ENCODE peak calls at places on chromosome X, in four cellular contexts. One of them, this sample, is unnamed.

GRCh38 chrX:2819345-2820130 is 9.2 kb upstream of the GYG2 start:
- DNase-seq in GM12878: no peak
- DNase-seq in HepG2: peak
- DNase-seq in HCT116: no peak
- DNase-seq in this sample: no peak

GRCh38 chrX:19030805-19031204 is 46.9 kb upstream of the PHKA2 start:
- DNase-seq in HepG2: no peak
- DNase-seq in HCT116: no peak
- DNase-seq in GM12878: no peak
- DNase-seq in this sample: no peak

GRCh38 chrX:40816906-40817305 is 81.6 kb upstream of the MED14 start:
- DNase-seq in HCT116: no peak
- DNase-seq in HepG2: no peak
- DNase-seq in GM12878: no peak
- DNase-seq in this sample: peak

GRCh38 chrX:45849261-45849660 is 648.6 kb upstream of the DIPK2B start:
- DNase-seq in GM12878: no peak
- DNase-seq in HCT116: peak
- DNase-seq in HepG2: peak
- DNase-seq in this sample: no peak

GRCh38 chrX:112800901-112801775 is 39.5 kb downstream of the AMOT start:
- DNase-seq in HepG2: no peak
- DNase-seq in GM12878: no peak
- DNase-seq in HCT116: no peak
- DNase-seq in this sample: no peak

GRCh38 chrX:41333744-41333993 is 293 bp upstream of the DDX3X start:
- DNase-seq in GM12878: peak
- DNase-seq in HCT116: peak
- DNase-seq in HepG2: peak
- DNase-seq in this sample: no peak

GRCh38 chrX:71107762-71108360 is 1.3 kb upstream of the CXorf65 start:
- DNase-seq in HCT116: no peak
- DNase-seq in HepG2: no peak
- DNase-seq in GM12878: no peak
- DNase-seq in this sample: no peak

GRCh38 chrX:21856504-21856903 is 717 bp downstream of the YY2 start:
- DNase-seq in HCT116: no peak
- DNase-seq in GM12878: no peak
- DNase-seq in HepG2: no peak
- DNase-seq in this sample: no peak

GRCh38 chrX:84340981-84341380 is 153.0 kb upstream of the RPS6KA6 start:
- DNase-seq in HCT116: no peak
- DNase-seq in GM12878: no peak
- DNase-seq in HepG2: no peak
- DNase-seq in this sample: no peak

GRCh38 chrX:14776901-14777300 is 96.0 kb downstream of the FANCB start:
- DNase-seq in HCT116: no peak
- DNase-seq in HepG2: no peak
- DNase-seq in GM12878: no peak
- DNase-seq in this sample: no peak

DNA sequence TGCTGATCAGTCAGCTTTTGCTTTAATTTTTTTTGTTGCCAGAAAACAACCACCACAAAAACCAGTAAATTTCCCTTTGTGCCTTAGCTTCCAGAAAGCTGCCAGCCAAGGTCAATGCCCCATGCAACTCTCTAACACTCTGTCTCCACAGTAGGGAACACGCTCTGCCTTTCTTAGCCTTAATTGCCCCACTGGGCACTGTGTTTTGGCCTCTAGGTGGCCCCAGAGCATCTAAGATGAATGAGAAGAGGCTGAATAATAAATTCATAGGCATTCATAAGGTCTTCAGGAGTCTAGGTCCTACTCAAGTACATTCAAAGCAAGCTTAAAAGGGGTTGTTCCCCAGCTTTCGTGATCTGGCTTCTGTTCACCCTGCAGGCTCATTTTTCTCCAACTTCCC is 57.7 kb upstream of the PASD1 start:
- DNase-seq in GM12878: no peak
- DNase-seq in HepG2: peak
- DNase-seq in HCT116: peak
- DNase-seq in this sample: peak
- TF ChIP-seq YY1 in GM12878: no peak
- TF ChIP-seq YY1 in HepG2: no peak
- TF ChIP-seq YY1 in HCT116: no peak
- TF ChIP-seq YY1 in this sample: no peak

DNA sequence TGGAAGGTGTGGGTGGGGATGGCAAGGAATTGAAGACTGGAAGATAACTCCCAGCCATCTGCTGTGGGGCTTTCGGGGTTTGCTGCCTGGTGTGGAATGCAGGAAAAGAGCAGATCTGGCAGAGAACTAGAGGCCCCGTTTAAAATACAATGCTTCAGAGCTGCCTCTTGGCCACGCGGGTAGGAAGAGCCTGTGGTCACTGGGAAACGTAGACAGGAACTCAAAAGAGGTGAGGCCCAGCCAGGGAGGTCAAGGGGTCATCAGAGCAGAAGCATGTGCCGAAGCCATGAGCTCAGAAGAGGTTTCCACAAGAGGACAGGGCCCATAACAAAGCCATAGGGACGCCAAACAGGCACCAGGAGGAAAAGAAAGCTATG is 14.5 kb upstream of the STS start:
- DNase-seq in HepG2: no peak
- DNase-seq in GM12878: no peak
- DNase-seq in HCT116: no peak
- DNase-seq in this sample: no peak
- H3K9ac ChIP-seq in HepG2: no peak
- H3K9ac ChIP-seq in GM12878: no peak
- H3K9ac ChIP-seq in HCT116: peak
- H3K9ac ChIP-seq in this sample: no peak

GRCh38 chrX:149938427-149939270 is at the start of gene EOLA2:
- DNase-seq in GM12878: peak
- DNase-seq in HepG2: peak
- DNase-seq in HCT116: peak
- DNase-seq in this sample: peak

GRCh38 chrX:149937881-149938426 is 337 bp downstream of the EOLA2 start:
- DNase-seq in HCT116: no peak
- DNase-seq in HepG2: no peak
- DNase-seq in GM12878: no peak
- DNase-seq in this sample: no peak

GRCh38 chrX:149939271-149940014 is 1.2 kb upstream of the EOLA2 start:
- DNase-seq in HepG2: peak
- DNase-seq in HCT116: peak
- DNase-seq in GM12878: peak
- DNase-seq in this sample: peak

DNA sequence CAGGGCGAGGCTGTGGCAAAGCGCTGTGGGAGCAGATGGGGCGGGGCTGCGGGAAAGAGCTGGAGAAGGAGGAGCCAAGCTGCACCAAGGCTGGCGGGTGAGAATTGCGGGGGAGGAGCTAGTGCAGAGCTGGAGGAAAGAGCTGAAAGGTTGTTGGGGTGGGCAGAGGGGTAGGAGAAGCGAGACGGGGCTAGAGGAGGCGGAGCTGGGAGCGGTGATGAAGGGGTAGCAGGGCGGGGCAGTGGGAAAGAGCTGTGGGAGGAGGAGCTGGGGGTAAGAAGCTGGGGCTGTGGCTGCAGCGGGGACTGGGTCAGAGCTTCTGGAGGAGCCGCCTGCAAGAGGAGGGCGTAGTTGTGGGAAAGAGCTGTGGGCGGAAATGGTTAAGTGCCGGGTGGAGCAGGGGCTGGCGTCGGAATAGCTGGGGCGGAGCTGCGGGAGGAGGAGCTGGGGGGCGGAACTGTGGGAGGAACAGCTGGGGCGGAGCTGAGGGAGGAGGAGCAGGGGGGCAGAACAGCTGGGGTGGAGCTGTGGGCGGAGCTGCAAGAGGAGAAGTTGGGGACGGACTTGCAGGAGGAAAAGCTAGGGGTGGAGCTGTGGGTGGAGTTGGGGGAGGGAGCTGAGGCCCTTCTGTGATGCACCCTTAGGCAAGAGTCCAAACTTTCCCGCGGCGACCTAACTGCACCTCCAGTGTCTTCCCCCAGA is 1.9 kb upstream of the EOLA2 start:
- DNase-seq in HCT116: peak
- DNase-seq in HepG2: peak
- DNase-seq in GM12878: peak
- DNase-seq in this sample: peak
- TF ChIP-seq POLR2A in HCT116: no peak
- TF ChIP-seq POLR2A in HepG2: no peak
- TF ChIP-seq POLR2A in GM12878: peak
- TF ChIP-seq POLR2A in this sample: no peak

GRCh38 chrX:79325263-79325958 is 41.7 kb downstream of the ITM2A start:
- DNase-seq in GM12878: no peak
- DNase-seq in HCT116: no peak
- DNase-seq in HepG2: no peak
- DNase-seq in this sample: no peak
- TF ChIP-seq YY1 in GM12878: no peak
- TF ChIP-seq YY1 in HCT116: no peak
- TF ChIP-seq YY1 in HepG2: no peak
- TF ChIP-seq YY1 in this sample: no peak